ENCODE peak calls at places on chromosomes 7 and 10, in five cellular contexts. V is prostate gland, L is IMR-90, Z is ovary, U is testis. D is an unnamed sample.
A peak's percentile ranks its signal among the peaks of the same experiment; 100 is the strongest.

GRCh38 chr10:43809211-43809930 is 160.7 kb upstream of the ZNF32 start:
- DNase-seq in V (no peak), L (peak; percentile 93), Z (no peak), U (no peak), D (no peak)

GRCh38 chr10:13987472-13987871 is 343.3 kb downstream of the FRMD4A start:
- DNase-seq in V (no peak), L (peak; percentile 91), Z (no peak), U (no peak), D (no peak)

GRCh38 chr7:22718200-22718711 is 8.7 kb upstream of the IL6 start:
- DNase-seq in V (no peak), L (peak; percentile 97), Z (no peak), U (no peak), D (no peak)

GRCh38 chr7:131226116-131226562 is 101.5 kb upstream of the MKLN1 start:
- DNase-seq in V (no peak), L (peak; percentile 55), Z (no peak), U (no peak), D (no peak)

GRCh38 chr10:47189802-47190201 is 110.2 kb upstream of the GDF10 start:
- DNase-seq in V (no peak), L (no peak), Z (no peak), U (no peak), D (no peak)

GRCh38 chr7:85135931-85136330 is 50.9 kb downstream of the SEMA3D start:
- DNase-seq in V (no peak), L (peak; percentile 77), Z (no peak), U (no peak), D (no peak)

GRCh38 chr7:92727755-92728154 is 108.6 kb downstream of the CDK6 start:
- DNase-seq in V (no peak), L (peak; percentile 49), Z (no peak), U (no peak), D (no peak)

GRCh38 chr10:28548781-28549498 is 16.0 kb downstream of the WAC start:
- DNase-seq in V (no peak), L (no peak), Z (no peak), U (no peak), D (no peak)

GRCh38 chr10:11256896-11257295 is 239.2 kb downstream of the CELF2 start:
- DNase-seq in V (no peak), L (no peak), Z (no peak), U (no peak), D (no peak)

GRCh38 chr10:96721207-96721572 is 876 bp upstream of the PIK3AP1 start:
- DNase-seq in V (no peak), L (no peak), Z (no peak), U (no peak), D (no peak)

GRCh38 chr7:9778367-9778766 is 1195.3 kb upstream of the PHF14 start:
- DNase-seq in V (no peak), L (no peak), Z (no peak), U (no peak), D (no peak)

GRCh38 chr7:500521-501420 is 18.9 kb downstream of the PDGFA start:
- DNase-seq in V (no peak), L (no peak), Z (no peak), U (no peak), D (no peak)

GRCh38 chr10:115558252-115558651 is 465.1 kb downstream of the ATRNL1 start:
- DNase-seq in V (no peak), L (no peak), Z (no peak), U (no peak), D (no peak)

GRCh38 chr10:130371156-130371555 is 235.0 kb downstream of the GLRX3 start:
- DNase-seq in V (no peak), L (no peak), Z (no peak), U (no peak), D (no peak)

GRCh38 chr10:9986786-9987185 is 1030.9 kb upstream of the CELF2 start:
- DNase-seq in V (no peak), L (no peak), Z (no peak), U (peak; percentile 16), D (no peak)

DNA sequence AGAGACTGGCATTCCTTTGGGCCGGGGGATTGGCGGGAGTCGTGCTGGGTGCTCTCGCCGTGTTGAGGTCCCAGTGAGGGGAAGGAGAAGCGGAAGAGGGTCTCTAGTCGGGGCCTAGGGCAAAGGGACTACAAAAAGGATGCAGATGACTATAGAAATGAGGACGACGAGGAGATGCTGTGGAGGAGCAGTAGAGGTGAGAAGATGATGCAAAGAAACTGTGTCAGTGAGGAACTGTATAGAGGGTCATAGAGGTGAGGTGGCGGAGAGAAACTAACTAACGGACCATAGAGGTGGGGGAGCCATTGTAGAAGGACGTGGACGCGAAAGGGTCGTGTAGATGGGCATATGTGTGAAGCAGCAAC is 324 bp downstream of the TWNK start:
- DNase-seq in V (no peak), L (no peak), Z (no peak), U (no peak), D (no peak)
- TF ChIP-seq POLR2A in V (no peak), L (no peak), Z (no peak), U (no peak), D (no peak)

GRCh38 chr7:44087914-44088838 is 5.8 kb upstream of the POLM start:
- DNase-seq in V (no peak), L (peak; percentile 81), Z (peak; percentile 90), U (peak; percentile 63), D (peak; percentile 51)
- H3K4me1 ChIP-seq in V (no peaks in the 10 kb centered on the region), L (peaks cover 27% of the 10 kb centered on the region), Z (peaks cover 24% of the 10 kb centered on the region), U (peaks cover 23% of the 10 kb centered on the region), D (no peaks in the 10 kb centered on the region)

DNA sequence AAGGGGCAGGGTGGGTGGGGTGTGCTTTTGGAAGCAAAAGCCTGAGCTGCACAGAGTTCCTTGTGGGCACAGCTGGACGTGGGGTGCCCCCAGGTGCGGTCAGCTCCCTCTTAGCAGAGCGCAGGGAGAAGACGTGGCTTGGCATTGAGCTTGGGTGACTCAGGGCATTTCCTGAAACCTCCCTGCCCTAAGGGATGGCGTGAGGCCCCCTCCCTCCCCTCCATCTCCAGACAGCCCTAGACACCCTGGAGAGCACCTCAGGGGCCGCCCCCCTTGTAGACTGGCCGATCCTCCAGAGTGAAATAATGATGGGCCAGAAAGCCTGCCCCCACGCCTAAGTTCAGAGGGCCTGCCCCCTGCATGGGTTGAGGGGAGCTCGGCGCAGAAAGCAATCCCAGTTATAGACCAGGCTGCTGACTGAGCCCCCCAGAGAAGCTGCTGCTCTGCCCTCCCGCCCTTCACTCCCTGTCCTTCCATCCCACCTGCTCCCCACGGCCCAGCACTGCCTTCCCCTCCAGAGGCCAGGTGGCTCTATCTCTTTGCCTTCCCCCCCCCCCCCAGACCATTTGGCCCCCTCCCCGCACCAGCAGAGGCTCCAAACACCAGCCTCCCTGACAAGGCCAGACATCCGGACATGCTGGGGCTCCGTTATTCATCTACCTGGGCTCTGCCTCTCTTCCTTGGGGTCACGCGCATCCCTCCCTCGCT is 2.5 kb upstream of the SHH start:
- DNase-seq in V (no peak), L (peak; percentile 17), Z (no peak), U (no peak), D (no peak)
- H3K27me3 ChIP-seq in V (peaks cover 13% of the 10 kb centered on the region), L (peaks cover 51% of the 10 kb centered on the region), Z (no peaks in the 10 kb centered on the region), U (no peaks in the 10 kb centered on the region), D (peaks cover 70% of the 10 kb centered on the region)

GRCh38 chr7:98125758-98126157 is 19.1 kb downstream of the LMTK2 start:
- DNase-seq in V (no peak), L (no peak), Z (no peak), U (no peak), D (no peak)
- TF ChIP-seq POLR2A in V (no peak), L (no peak), Z (no peak), U (no peak), D (no peak)

DNA sequence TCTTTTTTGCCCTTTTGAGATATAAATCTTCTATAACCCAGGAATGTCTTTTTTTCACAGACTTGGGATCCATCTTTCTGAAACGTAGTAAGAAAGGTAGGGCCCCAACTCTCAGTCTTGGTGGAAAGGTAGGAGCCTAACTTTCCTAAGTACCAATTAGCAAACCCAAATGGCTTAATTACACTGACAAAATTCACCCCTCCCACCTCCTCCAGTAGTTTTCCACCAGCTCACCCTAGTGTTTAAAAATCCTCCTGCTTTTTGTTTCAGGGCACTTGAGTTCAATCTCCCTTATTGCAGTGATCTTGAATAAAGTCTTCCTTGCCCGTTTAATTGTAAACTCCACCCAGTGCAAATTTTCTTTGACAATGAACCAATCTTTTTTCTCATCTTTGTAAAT is 600.0 kb downstream of the PHTF2 start:
- DNase-seq in V (no peak), L (no peak), Z (no peak), U (no peak), D (no peak)
- H3K4me1 ChIP-seq in V (no peaks in the 10 kb centered on the region), L (peaks cover 1% of the 10 kb centered on the region), Z (peaks cover 2% of the 10 kb centered on the region), U (no peaks in the 10 kb centered on the region), D (no peaks in the 10 kb centered on the region)

GRCh38 chr7:127532736-127533135 is 52.7 kb downstream of the GCC1 start:
- DNase-seq in V (no peak), L (no peak), Z (no peak), U (no peak), D (no peak)

GRCh38 chr7:127535546-127536425 is 49.6 kb downstream of the GCC1 start:
- DNase-seq in V (no peak), L (no peak), Z (no peak), U (no peak), D (no peak)

GRCh38 chr7:127532151-127532550 is 53.2 kb downstream of the GCC1 start:
- DNase-seq in V (no peak), L (no peak), Z (no peak), U (no peak), D (no peak)

GRCh38 chr7:127536426-127537152 is 48.8 kb downstream of the GCC1 start:
- DNase-seq in V (no peak), L (no peak), Z (no peak), U (no peak), D (no peak)

DNA sequence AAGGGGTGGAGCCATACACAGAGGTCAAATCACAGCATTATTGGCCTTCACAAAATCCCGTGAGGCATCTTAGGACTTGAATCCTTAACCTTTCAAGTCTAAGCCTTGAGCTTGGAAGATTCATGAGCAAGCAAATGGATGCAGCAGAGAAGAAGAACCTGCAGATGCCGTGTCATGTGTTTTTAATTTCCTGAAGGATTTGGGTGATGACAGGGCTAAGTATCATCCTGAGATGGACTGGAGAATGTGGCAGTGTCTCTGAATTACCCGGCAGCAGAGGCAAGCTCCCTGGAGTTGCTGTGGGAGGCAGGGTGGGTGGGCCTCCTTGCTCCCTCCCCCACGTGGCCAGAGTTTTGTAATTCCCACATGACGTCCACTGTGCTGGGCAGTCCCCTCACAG is 50.8 kb downstream of the GCC1 start:
- DNase-seq in V (no peak), L (no peak), Z (no peak), U (no peak), D (no peak)
- H3K27me3 ChIP-seq in V (no peaks in the 10 kb centered on the region), L (peaks cover 25% of the 10 kb centered on the region), Z (no peaks in the 10 kb centered on the region), U (no peaks in the 10 kb centered on the region), D (peaks cover 41% of the 10 kb centered on the region)

DNA sequence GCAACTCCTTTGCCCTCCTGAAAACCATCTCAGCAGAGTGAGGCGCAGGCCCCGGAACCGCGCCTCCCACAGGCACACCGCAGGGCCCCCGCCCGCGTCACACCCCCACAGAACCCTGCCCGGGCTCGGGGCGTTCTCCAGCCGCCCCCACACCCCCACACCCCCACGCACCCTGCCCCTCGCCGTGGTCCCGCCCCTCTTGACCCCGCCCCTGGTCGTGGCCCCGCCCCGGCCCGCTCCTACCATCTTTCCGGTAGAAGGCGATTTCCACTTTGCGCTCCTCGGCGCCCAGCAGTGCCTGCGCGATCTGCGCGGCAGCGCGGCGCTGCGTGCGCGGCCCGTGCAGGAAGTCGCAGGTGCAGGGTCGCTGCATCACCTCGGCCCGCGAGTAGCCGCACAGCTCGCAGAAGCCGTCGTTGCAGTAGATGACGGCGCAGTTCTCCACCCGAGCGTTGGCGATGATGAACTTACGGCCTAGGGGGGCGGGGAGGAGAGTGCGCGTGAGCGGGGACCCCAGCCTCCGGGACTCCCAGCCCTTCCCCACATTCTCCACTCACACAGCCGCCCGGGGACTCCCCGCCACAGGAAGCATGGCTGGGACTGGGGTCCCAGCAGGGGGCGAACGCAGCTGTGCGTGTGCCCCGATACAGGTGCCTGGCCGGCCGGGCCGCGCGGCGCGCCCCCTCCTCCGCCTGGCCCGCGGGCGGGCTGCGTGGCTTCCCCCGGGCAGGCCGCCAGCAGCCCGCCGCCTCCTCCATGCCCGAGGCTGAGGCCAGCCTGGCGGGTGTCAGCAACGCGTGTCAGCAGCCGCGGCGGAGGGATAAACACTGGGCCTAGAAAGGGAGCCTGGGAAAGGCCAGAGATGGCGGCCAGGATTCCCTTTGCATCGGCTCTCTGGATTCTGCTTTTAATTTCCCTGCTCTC is 3.4 kb downstream of the KCNH2 start:
- DNase-seq in V (no peak), L (peak; percentile 25), Z (peak; percentile 79), U (peak; percentile 84), D (peak; percentile 64)
- TF ChIP-seq POLR2A in V (no peak), L (no peak), Z (no peak), U (no peak), D (no peak)

D was measured in heart left ventricle.